ENCODE peak calls at places on chromosomes 2 and 18, in four cellular contexts. One of them, this sample, is unnamed.
A peak's percentile ranks its signal among the peaks of the same experiment; 100 is the strongest.

GRCh38 chr2:60461421-60462108 is 91.9 kb downstream of the BCL11A start:
- DNase-seq in hepatocyte: no peak
- DNase-seq in astrocyte: no peak
- DNase-seq in naive thymus-derived CD4-positive, alpha-beta T cell: no peak
- DNase-seq in this sample: no peak

GRCh38 chr2:135557533-135557932 is 26.2 kb downstream of the R3HDM1 start:
- DNase-seq in hepatocyte: no peak
- DNase-seq in astrocyte: no peak
- DNase-seq in naive thymus-derived CD4-positive, alpha-beta T cell: no peak
- DNase-seq in this sample: no peak

GRCh38 chr2:166032361-166032760 is 78.8 kb upstream of the TTC21B start:
- DNase-seq in hepatocyte: no peak
- DNase-seq in astrocyte: peak; percentile 2
- DNase-seq in naive thymus-derived CD4-positive, alpha-beta T cell: no peak
- DNase-seq in this sample: no peak

GRCh38 chr18:24270937-24271380 is 126.7 kb downstream of the OSBPL1A start:
- DNase-seq in hepatocyte: peak; percentile 23
- DNase-seq in astrocyte: peak; percentile 58
- DNase-seq in naive thymus-derived CD4-positive, alpha-beta T cell: no peak
- DNase-seq in this sample: peak; percentile 29

GRCh38 chr2:201930831-201931230 is 102.8 kb upstream of the FZD7 start:
- DNase-seq in hepatocyte: no peak
- DNase-seq in astrocyte: no peak
- DNase-seq in naive thymus-derived CD4-positive, alpha-beta T cell: no peak
- DNase-seq in this sample: no peak

GRCh38 chr2:8594731-8595427 is 87.0 kb upstream of the ID2 start:
- DNase-seq in hepatocyte: no peak
- DNase-seq in astrocyte: peak; percentile 33
- DNase-seq in naive thymus-derived CD4-positive, alpha-beta T cell: no peak
- DNase-seq in this sample: no peak

GRCh38 chr2:220277445-220277960 is 650.1 kb downstream of the SLC4A3 start:
- DNase-seq in hepatocyte: peak; percentile 29
- DNase-seq in astrocyte: peak; percentile 95
- DNase-seq in naive thymus-derived CD4-positive, alpha-beta T cell: no peak
- DNase-seq in this sample: peak; percentile 62

GRCh38 chr18:46452820-46453219 is 204.2 kb downstream of the LOXHD1 start:
- DNase-seq in hepatocyte: no peak
- DNase-seq in astrocyte: peak; percentile 33
- DNase-seq in naive thymus-derived CD4-positive, alpha-beta T cell: no peak
- DNase-seq in this sample: peak; percentile 27

GRCh38 chr2:207341816-207342215 is 176.1 kb upstream of the KLF7 start:
- DNase-seq in hepatocyte: no peak
- DNase-seq in astrocyte: no peak
- DNase-seq in naive thymus-derived CD4-positive, alpha-beta T cell: no peak
- DNase-seq in this sample: no peak

GRCh38 chr2:114128255-114128654 is 238.4 kb downstream of the ACTR3 start:
- DNase-seq in hepatocyte: no peak
- DNase-seq in astrocyte: no peak
- DNase-seq in naive thymus-derived CD4-positive, alpha-beta T cell: no peak
- DNase-seq in this sample: no peak

GRCh38 chr2:107276034-107276433 is 390.1 kb upstream of the ST6GAL2 start:
- DNase-seq in hepatocyte: no peak
- DNase-seq in astrocyte: no peak
- DNase-seq in naive thymus-derived CD4-positive, alpha-beta T cell: no peak
- DNase-seq in this sample: no peak

GRCh38 chr2:29196792-29197788 is 81.9 kb downstream of the CLIP4 start:
- DNase-seq in hepatocyte: peak; percentile 84
- DNase-seq in astrocyte: peak; percentile 10
- DNase-seq in naive thymus-derived CD4-positive, alpha-beta T cell: peak; percentile 74
- DNase-seq in this sample: peak; percentile 77

GRCh38 chr2:113080134-113080533 is 12.4 kb downstream of the IL1F10 start:
- DNase-seq in hepatocyte: peak; percentile 57
- DNase-seq in astrocyte: no peak
- DNase-seq in naive thymus-derived CD4-positive, alpha-beta T cell: peak; percentile 30
- DNase-seq in this sample: no peak

GRCh38 chr18:14026199-14026598 is 106.0 kb downstream of the ZNF519 start:
- DNase-seq in hepatocyte: no peak
- DNase-seq in astrocyte: no peak
- DNase-seq in naive thymus-derived CD4-positive, alpha-beta T cell: no peak
- DNase-seq in this sample: no peak

GRCh38 chr2:230990131-230990898 is 5.6 kb upstream of the SPATA3 start:
- DNase-seq in hepatocyte: no peak
- DNase-seq in astrocyte: no peak
- DNase-seq in naive thymus-derived CD4-positive, alpha-beta T cell: no peak
- DNase-seq in this sample: no peak

GRCh38 chr2:198913394-198914152 is 544.2 kb downstream of the SATB2 start:
- DNase-seq in hepatocyte: no peak
- DNase-seq in astrocyte: no peak
- DNase-seq in naive thymus-derived CD4-positive, alpha-beta T cell: no peak
- DNase-seq in this sample: no peak

GRCh38 chr2:238202326-238203103 is 980 bp downstream of the ILKAP start:
- DNase-seq in hepatocyte: peak; percentile 17
- DNase-seq in astrocyte: peak; percentile 18
- DNase-seq in naive thymus-derived CD4-positive, alpha-beta T cell: no peak
- DNase-seq in this sample: peak; percentile 42

GRCh38 chr2:11405599-11406491 is 60.1 kb downstream of the E2F6 start:
- DNase-seq in hepatocyte: no peak
- DNase-seq in astrocyte: no peak
- DNase-seq in naive thymus-derived CD4-positive, alpha-beta T cell: no peak
- DNase-seq in this sample: no peak

GRCh38 chr2:195533771-195534642 is 123.0 kb upstream of the SLC39A10 start:
- DNase-seq in hepatocyte: peak; percentile 33
- DNase-seq in astrocyte: peak; percentile 95
- DNase-seq in naive thymus-derived CD4-positive, alpha-beta T cell: peak; percentile 43
- DNase-seq in this sample: peak; percentile 17

GRCh38 chr2:234179031-234179363 is 128.5 kb downstream of the SPP2 start:
- DNase-seq in hepatocyte: no peak
- DNase-seq in astrocyte: no peak
- DNase-seq in naive thymus-derived CD4-positive, alpha-beta T cell: no peak
- DNase-seq in this sample: no peak

GRCh38 chr2:241796610-241797138 is 12.3 kb upstream of the NEU4 start:
- DNase-seq in hepatocyte: no peak
- DNase-seq in astrocyte: no peak
- DNase-seq in naive thymus-derived CD4-positive, alpha-beta T cell: no peak
- DNase-seq in this sample: no peak

GRCh38 chr2:54632733-54633692 is 90.4 kb upstream of the EML6 start:
- DNase-seq in hepatocyte: no peak
- DNase-seq in astrocyte: peak; percentile 85
- DNase-seq in naive thymus-derived CD4-positive, alpha-beta T cell: no peak
- DNase-seq in this sample: peak; percentile 39

GRCh38 chr2:219253753-219254589 is at the start of gene TUBA4A:
- DNase-seq in hepatocyte: peak; percentile 89
- DNase-seq in astrocyte: peak; percentile 18
- DNase-seq in naive thymus-derived CD4-positive, alpha-beta T cell: peak; percentile 90
- DNase-seq in this sample: peak; percentile 92

GRCh38 chr2:227164745-227165350 is 424 bp downstream of the COL4A3 start:
- DNase-seq in hepatocyte: peak; percentile 24
- DNase-seq in astrocyte: no peak
- DNase-seq in naive thymus-derived CD4-positive, alpha-beta T cell: no peak
- DNase-seq in this sample: no peak

GRCh38 chr2:23637011-23637778 is 252.2 kb downstream of the KLHL29 start:
- DNase-seq in hepatocyte: peak; percentile 34
- DNase-seq in astrocyte: peak; percentile 80
- DNase-seq in naive thymus-derived CD4-positive, alpha-beta T cell: no peak
- DNase-seq in this sample: no peak

GRCh38 chr18:55475916-55476315 is 112.1 kb downstream of the TCF4 start:
- DNase-seq in hepatocyte: no peak
- DNase-seq in astrocyte: peak; percentile 70
- DNase-seq in naive thymus-derived CD4-positive, alpha-beta T cell: no peak
- DNase-seq in this sample: no peak

GRCh38 chr2:236627193-236627592 is 57.6 kb downstream of the ACKR3 start:
- DNase-seq in hepatocyte: no peak
- DNase-seq in astrocyte: no peak
- DNase-seq in naive thymus-derived CD4-positive, alpha-beta T cell: no peak
- DNase-seq in this sample: no peak

GRCh38 chr2:119119076-119119710 is 39.4 kb downstream of the C1QL2 start:
- DNase-seq in hepatocyte: no peak
- DNase-seq in astrocyte: no peak
- DNase-seq in naive thymus-derived CD4-positive, alpha-beta T cell: no peak
- DNase-seq in this sample: no peak

DNA sequence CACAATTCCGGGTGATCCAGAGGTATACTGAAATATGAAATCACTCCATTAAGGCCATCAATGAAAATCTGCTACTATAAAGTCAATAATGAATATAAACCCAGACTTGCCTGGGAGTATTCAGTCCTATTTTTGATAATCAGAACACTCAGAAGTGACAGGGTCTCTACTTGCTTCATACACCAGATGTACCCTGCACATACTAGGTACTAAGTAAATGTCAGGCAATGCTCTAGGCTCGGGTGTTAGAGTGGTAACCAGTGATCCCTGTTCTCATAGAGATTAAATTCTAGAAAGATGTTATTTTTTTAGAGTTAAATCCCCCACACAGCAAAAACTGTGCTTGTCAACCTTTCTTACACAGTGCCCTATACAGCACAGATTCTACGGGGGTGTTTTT is 12.3 kb downstream of the STAT1 start:
- DNase-seq in hepatocyte: no peak
- DNase-seq in astrocyte: no peak
- DNase-seq in naive thymus-derived CD4-positive, alpha-beta T cell: no peak
- DNase-seq in this sample: no peak
- H3K27ac ChIP-seq in hepatocyte: peak overlapping the region; percentile 52
- H3K27ac ChIP-seq in astrocyte: no peak overlapping the region
- H3K27ac ChIP-seq in naive thymus-derived CD4-positive, alpha-beta T cell: no peak overlapping the region
- H3K27ac ChIP-seq in this sample: no peak overlapping the region

GRCh38 chr2:216279459-216279858 is 92.8 kb downstream of the MARCHF4 start:
- DNase-seq in hepatocyte: peak; percentile 13
- DNase-seq in astrocyte: no peak
- DNase-seq in naive thymus-derived CD4-positive, alpha-beta T cell: no peak
- DNase-seq in this sample: no peak
- H3K27ac ChIP-seq in hepatocyte: no peak overlapping the region
- H3K27ac ChIP-seq in astrocyte: no peak overlapping the region
- H3K27ac ChIP-seq in naive thymus-derived CD4-positive, alpha-beta T cell: no peak overlapping the region
- H3K27ac ChIP-seq in this sample: no peak overlapping the region

GRCh38 chr2:200476836-200477235 is 33.0 kb downstream of the KCTD18 start:
- DNase-seq in hepatocyte: no peak
- DNase-seq in astrocyte: no peak
- DNase-seq in naive thymus-derived CD4-positive, alpha-beta T cell: no peak
- DNase-seq in this sample: no peak
- H3K27ac ChIP-seq in hepatocyte: no peak overlapping the region
- H3K27ac ChIP-seq in astrocyte: no peak overlapping the region
- H3K27ac ChIP-seq in naive thymus-derived CD4-positive, alpha-beta T cell: no peak overlapping the region
- H3K27ac ChIP-seq in this sample: no peak overlapping the region

GRCh38 chr2:144374163-144374661 is 145.7 kb downstream of the ZEB2 start:
- DNase-seq in hepatocyte: no peak
- DNase-seq in astrocyte: peak; percentile 82
- DNase-seq in naive thymus-derived CD4-positive, alpha-beta T cell: no peak
- DNase-seq in this sample: no peak
- H3K27ac ChIP-seq in hepatocyte: no peak overlapping the region
- H3K27ac ChIP-seq in astrocyte: no peak overlapping the region
- H3K27ac ChIP-seq in naive thymus-derived CD4-positive, alpha-beta T cell: no peak overlapping the region
- H3K27ac ChIP-seq in this sample: no peak overlapping the region

DNA sequence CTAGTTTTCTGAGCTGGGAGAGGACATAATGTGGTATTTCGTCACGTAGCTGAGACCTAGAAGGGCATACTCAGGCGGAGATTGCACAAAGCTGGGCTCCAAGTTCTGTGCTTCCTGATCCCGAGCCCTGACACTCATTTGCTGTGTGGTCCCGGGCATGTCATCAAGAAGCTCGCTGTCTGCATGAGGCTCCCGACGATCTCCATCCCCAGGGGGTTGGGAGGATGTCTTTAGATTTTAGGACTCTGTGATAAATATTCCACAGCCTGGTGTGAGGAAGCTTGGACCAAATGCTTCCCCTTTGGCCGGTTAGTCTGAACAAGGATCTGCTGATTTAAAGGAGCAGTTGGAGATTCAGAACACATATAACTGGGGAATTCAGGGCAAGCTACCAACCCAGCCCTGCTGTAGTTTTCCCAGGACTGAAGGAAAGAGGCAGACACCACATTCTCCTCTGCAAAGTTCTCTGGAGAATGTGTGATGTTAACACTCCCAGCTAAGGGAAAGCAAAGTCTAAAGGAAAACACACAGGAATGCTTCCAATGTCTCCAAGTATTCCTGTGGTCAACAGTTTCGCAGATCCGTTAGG is 2.3 kb downstream of the KCNE4 start:
- DNase-seq in hepatocyte: peak; percentile 26
- DNase-seq in astrocyte: peak; percentile 96
- DNase-seq in naive thymus-derived CD4-positive, alpha-beta T cell: no peak
- DNase-seq in this sample: no peak
- H3K27ac ChIP-seq in hepatocyte: peak overlapping the region; percentile 81
- H3K27ac ChIP-seq in astrocyte: peak overlapping the region; percentile 79
- H3K27ac ChIP-seq in naive thymus-derived CD4-positive, alpha-beta T cell: no peak overlapping the region
- H3K27ac ChIP-seq in this sample: no peak overlapping the region

This sample was measured in RWPE1.